ENCODE peak calls at places on chromosomes 7 and 10, in nine cellular contexts. E, V, U, T, Q, D, P, I and R are unnamed samples.

GRCh38 chr10:113644185-113645120 is 19.4 kb downstream of the NRAP start:
- DNase-seq in Q (no peak), T (no peak), I (no peak), P (no peak), V (no peak), E (peak), D (no peak), U (no peak), R (no peak)

GRCh38 chr10:111072232-111072631 is 4.6 kb upstream of the ADRA2A start:
- DNase-seq in D (no peak), V (no peak), E (no peak), P (no peak), Q (no peak), I (no peak), T (no peak), U (no peak), R (no peak)

GRCh38 chr7:50627824-50628361 is 62.7 kb upstream of the DDC start:
- DNase-seq in T (no peak), I (no peak), Q (no peak), E (no peak), D (no peak), V (no peak), U (no peak), P (no peak), R (no peak)

GRCh38 chr7:135403302-135403701 is 106.6 kb downstream of the CNOT4 start:
- DNase-seq in T (no peak), P (no peak), I (no peak), V (no peak), Q (no peak), U (no peak), D (no peak), E (no peak), R (no peak)

GRCh38 chr7:45980973-45981372 is 59.9 kb upstream of the IGFBP3 start:
- DNase-seq in Q (no peak), V (no peak), P (no peak), I (no peak), T (no peak), E (no peak), D (no peak), U (no peak), R (no peak)

GRCh38 chr10:98638920-98639319 is 192.2 kb upstream of the HPS1 start:
- DNase-seq in V (no peak), I (no peak), P (no peak), U (no peak), T (no peak), D (no peak), Q (no peak), E (no peak), R (no peak)

GRCh38 chr7:155361947-155362346 is 64.3 kb downstream of the INSIG1 start:
- DNase-seq in T (no peak), D (no peak), U (no peak), E (peak), V (no peak), Q (no peak), P (no peak), I (peak), R (no peak)

GRCh38 chr10:78577673-78578072 is 491.1 kb upstream of the ZMIZ1 start:
- DNase-seq in U (no peak), E (no peak), I (no peak), V (no peak), T (no peak), Q (no peak), D (no peak), P (peak), R (no peak)

GRCh38 chr7:158847451-158847866 is 8.9 kb upstream of the DYNC2I1 start:
- DNase-seq in U (no peak), I (no peak), V (no peak), P (no peak), D (no peak), Q (no peak), T (no peak), E (no peak), R (no peak)

GRCh38 chr10:89644967-89645741 is at the start of gene PANK1:
- DNase-seq in I (peak), Q (peak), D (peak), E (peak), P (peak), V (peak), U (no peak), T (peak), R (peak)

GRCh38 chr10:110077436-110078120 is 69.8 kb downstream of the ADD3 start:
- DNase-seq in U (no peak), V (peak), I (no peak), P (peak), T (no peak), E (no peak), D (no peak), Q (no peak), R (no peak)

GRCh38 chr7:100966542-100967291 is 2.6 kb upstream of the MUC12 start:
- DNase-seq in Q (no peak), D (no peak), P (no peak), I (peak), T (no peak), E (no peak), U (no peak), V (no peak), R (no peak)

GRCh38 chr7:46145412-46145811 is 224.3 kb upstream of the IGFBP3 start:
- DNase-seq in I (no peak), V (no peak), E (peak), U (no peak), P (no peak), T (no peak), D (peak), Q (no peak), R (peak)

GRCh38 chr7:3429981-3430380 is 128.9 kb downstream of the SDK1 start:
- DNase-seq in P (no peak), V (no peak), U (no peak), I (no peak), T (no peak), E (no peak), Q (no peak), D (no peak), R (no peak)

GRCh38 chr7:129741011-129741410 is 129.5 kb downstream of the NRF1 start:
- DNase-seq in V (no peak), Q (no peak), U (no peak), I (no peak), D (no peak), T (no peak), P (no peak), E (no peak), R (peak)

GRCh38 chr10:94133239-94133638 is 139.5 kb downstream of the PLCE1 start:
- DNase-seq in U (no peak), P (peak), I (no peak), T (no peak), D (no peak), Q (no peak), E (peak), V (no peak), R (peak)

GRCh38 chr7:4523219-4523618 is 158.9 kb upstream of the FOXK1 start:
- DNase-seq in Q (no peak), I (no peak), U (no peak), E (no peak), P (no peak), V (no peak), T (no peak), D (no peak), R (no peak)

GRCh38 chr7:71286924-71287323 is 155.0 kb downstream of the GALNT17 start:
- DNase-seq in U (no peak), I (no peak), T (no peak), Q (no peak), P (no peak), D (no peak), V (no peak), E (no peak), R (no peak)

GRCh38 chr7:100435401-100436304 is 644 bp downstream of the PPP1R35 start:
- DNase-seq in V (no peak), E (peak), T (no peak), P (no peak), I (peak), Q (no peak), U (no peak), D (no peak), R (peak)

GRCh38 chr10:75744242-75744641 is 312.8 kb downstream of the LRMDA start:
- DNase-seq in Q (no peak), T (no peak), I (no peak), V (no peak), D (no peak), U (no peak), P (no peak), E (no peak), R (no peak)

GRCh38 chr7:158740013-158740656 is 35.5 kb upstream of the NCAPG2 start:
- DNase-seq in V (peak), D (no peak), Q (no peak), P (peak), U (no peak), E (peak), T (no peak), I (no peak), R (no peak)

GRCh38 chr7:137331378-137331777 is 12.2 kb downstream of the PTN start:
- DNase-seq in T (peak), E (no peak), I (no peak), V (no peak), U (no peak), Q (no peak), D (no peak), P (no peak), R (no peak)